ENCODE peak calls at places on chromosomes 12 and 14, in seven cellular contexts. X is epithelial cell of esophagus, M is fibroblast of villous mesenchyme, D is fibroblast of lung, K is GM23338, H is GM20000, I is DND-41. L is an unnamed sample.
A peak's percentile ranks its signal among the peaks of the same experiment; 100 is the strongest.

GRCh38 chr12:72673853-72674252 is 401.7 kb downstream of the TRHDE start:
- DNase-seq in X (no peak), M (no peak), K (no peak), I (no peak), H (peak; percentile 15), D (no peak), L (no peak)

GRCh38 chr12:19482551-19483109 is 43.3 kb downstream of the AEBP2 start:
- DNase-seq in K (peak; percentile 64), D (no peak), M (peak; percentile 36), H (peak; percentile 35), X (peak; percentile 92), I (no peak), L (no peak)

GRCh38 chr12:65926119-65927004 is 102.1 kb downstream of the HMGA2 start:
- DNase-seq in K (peak; percentile 32), H (no peak), I (no peak), D (no peak), M (no peak), X (no peak), L (no peak)

GRCh38 chr14:64060648-64061096 is 207.9 kb downstream of the SYNE2 start:
- DNase-seq in K (peak; percentile 95), X (peak; percentile 98), H (no peak), M (peak; percentile 51), I (no peak), D (no peak), L (no peak)

GRCh38 chr14:103103461-103104388 is 9.2 kb downstream of the EXOC3L4 start:
- DNase-seq in M (peak; percentile 77), X (peak; percentile 65), I (peak; percentile 46), H (no peak), D (peak; percentile 73), K (peak; percentile 55), L (no peak)

GRCh38 chr14:66507181-66507721 is 696 bp upstream of the GPHN start:
- DNase-seq in M (no peak), I (no peak), D (peak; percentile 4), X (no peak), H (no peak), K (peak; percentile 65), L (no peak)

GRCh38 chr14:22561661-22562579 is 27.1 kb downstream of the DAD1 start:
- DNase-seq in D (no peak), M (no peak), K (no peak), I (peak; percentile 85), H (peak; percentile 39), X (no peak), L (no peak)

GRCh38 chr12:49232940-49233841 is 31.7 kb upstream of the TUBA1C start:
- DNase-seq in H (no peak), X (no peak), D (peak; percentile 52), I (no peak), K (peak; percentile 77), M (peak; percentile 48), L (peak; percentile 74)

GRCh38 chr14:22887990-22888378 is 5.0 kb downstream of the REM2 start:
- DNase-seq in H (peak; percentile 68), K (no peak), I (peak; percentile 19), D (no peak), X (no peak), M (no peak), L (no peak)

GRCh38 chr14:59330455-59330854 is 134.7 kb downstream of the GPR135 start:
- DNase-seq in X (no peak), D (peak; percentile 83), I (no peak), H (peak; percentile 29), M (peak; percentile 52), K (peak; percentile 24), L (no peak)

GRCh38 chr12:49944718-49945117 is 5.8 kb upstream of the AQP2 start:
- DNase-seq in H (no peak), M (no peak), K (no peak), D (no peak), I (no peak), X (no peak), L (no peak)

GRCh38 chr12:96250119-96250685 is 56.0 kb downstream of the ELK3 start:
- DNase-seq in K (no peak), H (no peak), X (no peak), I (no peak), M (no peak), D (no peak), L (peak; percentile 34)

GRCh38 chr12:32000373-32001005 is 41.3 kb downstream of the RESF1 start:
- DNase-seq in H (no peak), M (peak; percentile 34), K (no peak), X (no peak), I (no peak), D (no peak), L (no peak)

GRCh38 chr14:68444449-68445168 is 348.3 kb downstream of the ZFP36L1 start:
- DNase-seq in K (no peak), X (no peak), I (peak; percentile 87), D (peak; percentile 64), M (peak; percentile 45), H (no peak), L (no peak)

GRCh38 chr12:119649202-119649808 is 18.6 kb upstream of the PRKAB1 start:
- DNase-seq in I (no peak), H (peak; percentile 61), K (peak; percentile 56), X (peak; percentile 15), M (peak; percentile 7), D (no peak), L (no peak)

GRCh38 chr14:83816755-83817154 is 1713.2 kb upstream of the FLRT2 start:
- DNase-seq in H (no peak), X (peak; percentile 2), M (peak; percentile 91), K (no peak), I (no peak), D (peak; percentile 57), L (no peak)

GRCh38 chr14:61607570-61608244 is 87.6 kb upstream of the HIF1A start:
- DNase-seq in H (no peak), K (peak; percentile 46), M (no peak), I (peak; percentile 74), X (no peak), D (no peak), L (no peak)

GRCh38 chr12:98002887-98003493 is 512.4 kb upstream of the TMPO start:
- DNase-seq in H (peak; percentile 32), K (peak; percentile 89), M (peak; percentile 44), D (peak; percentile 60), I (peak; percentile 65), X (peak; percentile 58), L (no peak)

GRCh38 chr12:104011265-104011664 is 38.7 kb downstream of the GLT8D2 start:
- DNase-seq in I (no peak), D (peak; percentile 90), K (no peak), M (peak; percentile 67), X (peak; percentile 92), H (no peak), L (no peak)

GRCh38 chr14:32925439-32925838 is 13.2 kb upstream of the NPAS3 start:
- DNase-seq in H (no peak), I (no peak), X (no peak), M (no peak), K (no peak), D (no peak), L (no peak)

GRCh38 chr14:106786697-106787096 is 1260.3 kb downstream of the TMEM121 start:
- DNase-seq in H (no peak), D (no peak), K (no peak), M (no peak), I (no peak), X (no peak), L (no peak)

GRCh38 chr14:106788534-106788933 is 1262.2 kb downstream of the TMEM121 start:
- DNase-seq in M (no peak), I (peak; percentile 68), X (no peak), D (no peak), K (no peak), H (no peak), L (no peak)

GRCh38 chr14:106792543-106792942 is 1266.2 kb downstream of the TMEM121 start:
- DNase-seq in M (no peak), I (no peak), D (no peak), H (no peak), K (no peak), X (no peak), L (no peak)

GRCh38 chr14:106790189-106791036 is 1264.0 kb downstream of the TMEM121 start:
- DNase-seq in I (peak; percentile 84), D (no peak), K (peak; percentile 24), H (peak; percentile 71), X (no peak), M (no peak), L (no peak)

GRCh38 chr14:106789318-106789717 is 1262.9 kb downstream of the TMEM121 start:
- DNase-seq in X (no peak), M (no peak), H (no peak), I (no peak), D (no peak), K (no peak), L (no peak)
- TF ChIP-seq CTCF in X (no peak), M (no peak), H (no peak), I (no peak), D (no peak), K (no peak), L (no peak)

DNA sequence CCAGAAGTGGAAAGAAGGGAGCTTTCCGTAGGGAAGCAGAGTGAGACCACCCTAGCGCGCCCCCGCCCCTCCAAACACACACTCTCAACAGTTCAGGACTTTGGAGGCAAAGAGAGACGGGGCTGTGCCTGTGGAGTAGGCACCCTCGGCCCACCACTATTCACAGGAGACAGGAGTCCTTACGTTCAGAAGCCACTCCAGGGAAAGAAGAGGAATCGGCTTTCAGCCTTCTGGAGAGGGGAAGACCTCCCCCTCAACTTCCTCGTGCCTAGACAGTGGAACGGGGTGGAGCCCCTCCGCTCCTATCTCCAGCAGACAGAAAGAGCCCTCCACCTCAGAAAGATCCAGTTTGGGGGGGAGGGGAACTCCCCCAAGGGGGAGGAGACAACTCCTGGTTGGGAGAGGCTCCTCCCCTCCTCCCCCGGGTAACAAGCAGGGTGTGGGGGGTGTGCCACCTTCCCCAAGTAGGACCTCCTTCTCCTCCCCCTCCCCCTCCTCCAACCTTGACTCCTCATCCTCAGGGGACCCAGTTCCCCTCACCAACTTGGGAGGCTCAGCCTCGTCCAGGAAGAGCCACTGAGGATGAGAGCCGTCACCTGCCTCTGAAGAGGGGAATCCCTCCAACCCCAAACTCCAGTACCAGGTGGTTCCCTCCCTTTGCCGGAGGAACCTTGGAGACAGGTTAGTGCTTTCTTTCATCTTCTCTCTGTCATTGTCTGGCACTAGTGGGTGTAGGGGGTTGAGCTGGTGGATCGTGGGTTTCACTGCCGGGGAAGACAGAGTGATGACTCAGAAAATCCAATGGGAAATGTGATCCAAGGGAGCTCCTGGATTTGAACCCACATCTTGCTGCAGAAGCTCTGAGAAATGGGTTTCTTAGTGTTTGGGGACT is 883 bp downstream of the FOXJ2 start:
- DNase-seq in H (peak; percentile 77), X (peak; percentile 53), D (peak; percentile 38), M (peak; percentile 68), I (peak; percentile 69), K (peak; percentile 81), L (no peak)
- TF ChIP-seq CTCF in H (no peak), X (no peak), D (no peak), M (no peak), I (no peak), K (no peak), L (peak; percentile 10)

GRCh38 chr14:99644035-99644587 is 818 bp upstream of the HHIPL1 start:
- DNase-seq in D (no peak), I (no peak), K (no peak), M (no peak), H (no peak), X (no peak), L (no peak)
- TF ChIP-seq CTCF in D (no peak), I (no peak), K (no peak), M (no peak), H (no peak), X (no peak), L (no peak)

DNA sequence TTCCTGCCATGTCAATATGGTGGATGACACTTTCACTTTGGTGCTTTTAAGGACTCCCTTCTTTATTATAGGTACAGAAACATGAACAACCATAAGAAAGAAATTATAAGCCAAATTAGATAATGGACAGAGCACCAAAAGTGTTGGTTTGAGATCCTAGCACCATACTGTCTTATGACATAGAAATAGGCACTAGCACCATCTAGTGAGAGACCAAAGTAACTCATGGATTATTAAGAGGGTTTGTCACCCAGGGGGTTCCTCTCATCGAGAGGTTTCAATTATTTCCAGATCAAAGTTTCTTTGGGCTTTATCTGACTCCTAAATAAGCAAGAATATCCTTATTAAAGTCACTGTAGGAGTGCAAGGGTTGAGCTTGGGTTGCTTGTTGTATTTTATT is 153.0 kb upstream of the DIO2 start:
- DNase-seq in X (peak; percentile 37), H (peak; percentile 8), I (no peak), K (peak; percentile 71), M (peak; percentile 14), D (peak; percentile 30), L (no peak)
- TF ChIP-seq CTCF in X (peak; percentile 42), H (no peak), I (peak; percentile 36), K (peak; percentile 67), M (peak; percentile 31), D (peak; percentile 33), L (peak; percentile 67)

L was measured in type B pancreatic cell.